ENCODE peak calls at places on chromosome 12, in five cellular contexts. C is HT-29, P is IMR-90, L is cerebellar cortex, V is A549. J is an unnamed sample.

GRCh38 chr12:79439179-79439825 is 251.5 kb downstream of the PAWR start:
- DNase-seq in C (no peak), P (no peak), L (no peak), V (no peak), J (no peak)

GRCh38 chr12:2501464-2502181 is 293.1 kb upstream of the FKBP4 start:
- DNase-seq in C (no peak), P (no peak), L (no peak), V (no peak), J (no peak)

GRCh38 chr12:121156365-121156764 is 23.7 kb downstream of the P2RX7 start:
- DNase-seq in C (no peak), P (no peak), L (no peak), V (no peak), J (no peak)

GRCh38 chr12:85657836-85658235 is 178.4 kb downstream of the RASSF9 start:
- DNase-seq in C (no peak), P (no peak), L (no peak), V (no peak), J (no peak)

GRCh38 chr12:113980537-113981337 is 14.6 kb upstream of the RBM19 start:
- DNase-seq in C (peak), P (peak), L (peak), V (peak), J (peak)

GRCh38 chr12:16555630-16556029 is 50.3 kb downstream of the LMO3 start:
- DNase-seq in C (no peak), P (peak), L (no peak), V (no peak), J (no peak)

GRCh38 chr12:112788205-112788604 is 3.3 kb upstream of the RPH3A start:
- DNase-seq in C (no peak), P (no peak), L (no peak), V (peak), J (no peak)

GRCh38 chr12:96392397-96392796 is 7.8 kb downstream of the CDK17 start:
- DNase-seq in C (no peak), P (no peak), L (no peak), V (no peak), J (no peak)

GRCh38 chr12:25377475-25378179 is 126.9 kb upstream of the KRAS start:
- DNase-seq in C (no peak), P (peak), L (no peak), V (no peak), J (peak)

GRCh38 chr12:107352347-107353081 is 259.2 kb upstream of the CRY1 start:
- DNase-seq in C (no peak), P (no peak), L (no peak), V (peak), J (peak)

GRCh38 chr12:118107026-118107425 is 3.2 kb upstream of the VSIG10 start:
- DNase-seq in C (peak), P (no peak), L (no peak), V (no peak), J (no peak)

GRCh38 chr12:3119745-3120660 is 42.8 kb downstream of the TSPAN9 start:
- DNase-seq in C (no peak), P (peak), L (no peak), V (no peak), J (no peak)

GRCh38 chr12:112944028-112944690 is 5.9 kb downstream of the OAS3 start:
- DNase-seq in C (no peak), P (no peak), L (no peak), V (no peak), J (no peak)

GRCh38 chr12:107761502-107761904 is 566 bp upstream of the PRDM4 start:
- DNase-seq in C (no peak), P (no peak), L (peak), V (no peak), J (no peak)

GRCh38 chr12:71392521-71393145 is 47.0 kb upstream of the LGR5 start:
- DNase-seq in C (peak), P (peak), L (peak), V (peak), J (no peak)

GRCh38 chr12:42904683-42905418 is 315.3 kb upstream of the PRICKLE1 start:
- DNase-seq in C (no peak), P (no peak), L (peak), V (no peak), J (no peak)

GRCh38 chr12:123830675-123831074 is 68.6 kb downstream of the DNAH10 start:
- DNase-seq in C (no peak), P (no peak), L (no peak), V (no peak), J (no peak)

J was measured in activated CD8-positive, alpha-beta T cell treated with anti-CD3 and anti-CD28 coated beads, Interleukin-2, amount 10 ng/mL, durations not matched to agents 7 days and 5 days.